ENCODE peak calls at places on chromosomes 3 and 15, in nine cellular contexts. S is testis, E is nephron progenitor cell, D is epithelial cell of esophagus, C is RWPE2, Q is IMR-90, K is GM13976, A is left ventricle myocardium inferior, T is endothelial cell of umbilical vein. N is an unnamed sample.

GRCh38 chr3:115386347-115386746 is 237.0 kb upstream of the GAP43 start:
- DNase-seq in S (no peak), A (no peak), E (no peak), T (no peak), K (no peak), Q (no peak), D (no peak), C (no peak), N (no peak)

GRCh38 chr15:99421758-99422157 is 144.0 kb upstream of the MEF2A start:
- DNase-seq in Q (no peak), T (no peak), D (no peak), E (no peak), C (no peak), A (no peak), K (no peak), S (no peak), N (no peak)

GRCh38 chr3:158768361-158768787 is 33.5 kb upstream of the MFSD1 start:
- DNase-seq in Q (peak), K (no peak), T (peak), C (no peak), E (peak), A (peak), S (peak), D (peak), N (no peak)

GRCh38 chr15:29095746-29096145 is 173.9 kb downstream of the NSMCE3 start:
- DNase-seq in T (no peak), S (no peak), Q (no peak), A (no peak), E (no peak), C (peak), D (no peak), K (no peak), N (no peak)

GRCh38 chr3:107981471-107982111 is 109.2 kb downstream of the CD47 start:
- DNase-seq in S (no peak), Q (no peak), T (peak), K (no peak), C (no peak), D (peak), E (no peak), A (peak), N (no peak)

GRCh38 chr3:13501056-13501455 is 20.9 kb downstream of the HDAC11 start:
- DNase-seq in D (peak), Q (no peak), A (no peak), K (no peak), T (no peak), S (no peak), E (no peak), C (no peak), N (no peak)

GRCh38 chr3:177830411-177830849 is 633.1 kb upstream of the TBL1XR1 start:
- DNase-seq in A (no peak), T (no peak), K (no peak), S (peak), D (peak), E (no peak), C (no peak), Q (peak), N (no peak)

GRCh38 chr3:100600181-100601042 is 9.0 kb upstream of the ADGRG7 start:
- DNase-seq in E (no peak), Q (no peak), S (no peak), K (no peak), C (peak), T (no peak), D (peak), A (no peak), N (no peak)

DNA sequence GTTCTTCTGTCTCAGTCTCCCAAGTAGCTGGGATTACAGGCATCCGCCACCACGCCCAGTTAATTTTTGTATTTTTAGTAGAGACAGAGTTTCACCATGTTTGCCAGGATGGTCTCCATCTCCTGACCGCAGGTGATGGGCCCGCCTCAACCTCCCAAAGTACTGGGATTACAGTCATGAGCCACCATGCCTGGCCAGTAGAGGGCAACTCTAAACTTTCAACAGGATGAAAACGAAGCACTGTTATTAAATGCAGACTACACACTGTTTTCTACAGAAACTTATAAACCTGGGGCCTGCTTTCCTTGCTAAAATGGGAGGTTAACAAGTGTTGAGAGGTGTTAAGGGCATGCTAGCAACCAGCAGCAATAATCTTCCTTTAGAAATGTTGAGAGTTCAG is 7.6 kb downstream of the ARPC4 start:
- DNase-seq in Q (no peak), C (no peak), T (no peak), E (no peak), D (no peak), K (no peak), A (no peak), S (no peak), N (no peak)
- TF ChIP-seq CTCF in Q (peak), C (peak), T (peak), E (no peak), D (peak), K (no peak), A (peak), S (peak), N (no peak)

GRCh38 chr15:82103500-82103899 is 57.7 kb upstream of the MEX3B start:
- DNase-seq in C (no peak), T (no peak), A (no peak), E (no peak), S (no peak), Q (no peak), D (no peak), K (no peak), N (no peak)
- TF ChIP-seq CTCF in C (peak), T (no peak), A (no peak), E (no peak), S (peak), Q (peak), D (peak), K (no peak), N (no peak)

GRCh38 chr3:24533557-24534193 is 39.0 kb upstream of the THRB start:
- DNase-seq in A (no peak), C (no peak), E (no peak), K (no peak), S (no peak), D (no peak), Q (no peak), T (no peak), N (no peak)

GRCh38 chr3:24539699-24540098 is 45.0 kb upstream of the THRB start:
- DNase-seq in S (no peak), Q (no peak), K (no peak), D (no peak), T (no peak), A (no peak), C (no peak), E (no peak), N (no peak)

GRCh38 chr3:24541935-24542334 is 47.3 kb upstream of the THRB start:
- DNase-seq in C (no peak), A (no peak), E (no peak), Q (no peak), T (no peak), K (no peak), S (no peak), D (no peak), N (no peak)

GRCh38 chr3:24538891-24539290 is 44.2 kb upstream of the THRB start:
- DNase-seq in D (no peak), A (peak), T (no peak), C (no peak), K (no peak), E (no peak), Q (no peak), S (no peak), N (no peak)
- TF ChIP-seq CTCF in D (no peak), A (no peak), T (no peak), C (no peak), K (no peak), E (no peak), Q (no peak), S (no peak), N (no peak)

DNA sequence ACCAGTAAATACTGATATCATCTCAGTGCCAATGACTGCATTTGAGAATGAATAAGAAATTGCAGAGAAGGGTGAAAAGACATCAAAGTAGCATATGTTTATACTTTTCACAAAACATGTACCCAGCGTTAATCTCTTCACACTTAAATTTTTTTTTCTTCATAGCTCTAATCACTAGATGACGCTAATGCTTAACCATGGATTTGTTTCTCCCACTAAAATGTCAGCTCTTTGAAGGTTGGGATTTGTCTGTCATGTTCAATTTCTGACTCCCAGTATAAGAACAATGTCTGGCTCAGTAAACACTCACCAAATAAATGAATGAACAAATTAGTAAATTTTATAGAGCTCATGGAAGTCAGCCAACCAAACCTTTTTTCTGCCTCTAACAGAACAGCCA is 78.3 kb upstream of the LMCD1 start:
- DNase-seq in K (no peak), S (no peak), E (no peak), C (no peak), T (no peak), D (peak), A (no peak), Q (no peak), N (no peak)
- TF ChIP-seq CTCF in K (no peak), S (no peak), E (no peak), C (peak), T (no peak), D (peak), A (no peak), Q (peak), N (no peak)

GRCh38 chr3:42733501-42734262 is 31.1 kb upstream of the HHATL start:
- DNase-seq in E (no peak), T (no peak), Q (no peak), A (no peak), C (no peak), D (no peak), S (peak), K (no peak), N (no peak)

GRCh38 chr3:42731476-42732195 is 29.0 kb upstream of the HHATL start:
- DNase-seq in T (no peak), E (no peak), K (no peak), C (no peak), Q (no peak), A (no peak), D (no peak), S (peak), N (no peak)

GRCh38 chr3:42732196-42732828 is 29.7 kb upstream of the HHATL start:
- DNase-seq in A (no peak), C (no peak), Q (no peak), E (no peak), T (no peak), D (no peak), K (no peak), S (peak), N (no peak)

GRCh38 chr3:42734263-42734860 is 31.8 kb upstream of the HHATL start:
- DNase-seq in E (no peak), Q (no peak), D (no peak), K (no peak), A (no peak), S (no peak), T (no peak), C (no peak), N (no peak)

DNA sequence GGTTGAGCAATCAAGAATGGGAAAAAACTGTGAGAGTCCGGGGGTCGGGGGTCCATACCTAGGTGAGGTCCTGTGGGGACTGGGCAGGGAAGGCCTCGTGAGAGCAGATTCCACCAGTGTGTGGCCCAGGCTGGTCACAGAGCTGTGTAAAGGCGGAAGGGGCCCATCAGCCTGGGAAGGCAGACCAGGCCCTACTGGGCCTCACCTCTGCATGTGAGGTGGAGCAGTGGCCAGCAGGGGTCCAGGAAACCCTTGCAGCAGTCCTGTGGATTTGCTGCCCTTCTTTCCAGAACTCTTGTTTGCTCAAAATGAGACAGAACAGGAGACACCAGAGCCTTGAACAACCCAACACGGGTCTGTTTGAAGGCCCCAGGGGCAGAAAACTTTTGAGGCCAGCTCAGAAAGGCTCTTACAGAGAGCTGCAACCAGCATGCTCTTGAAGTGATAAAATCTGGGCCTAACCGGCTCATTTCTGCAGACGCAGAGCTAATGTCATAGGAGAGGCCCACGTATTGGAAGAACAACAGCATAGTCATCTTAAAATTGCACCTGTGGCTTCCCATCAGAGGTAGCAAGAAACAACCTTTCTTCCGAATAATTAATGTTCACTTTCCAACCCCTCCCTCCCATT is 30.3 kb upstream of the HHATL start:
- DNase-seq in S (peak), T (no peak), K (no peak), Q (no peak), D (no peak), E (no peak), C (no peak), A (no peak), N (no peak)
- TF ChIP-seq CTCF in S (no peak), T (peak), K (no peak), Q (peak), D (no peak), E (peak), C (no peak), A (no peak), N (no peak)

DNA sequence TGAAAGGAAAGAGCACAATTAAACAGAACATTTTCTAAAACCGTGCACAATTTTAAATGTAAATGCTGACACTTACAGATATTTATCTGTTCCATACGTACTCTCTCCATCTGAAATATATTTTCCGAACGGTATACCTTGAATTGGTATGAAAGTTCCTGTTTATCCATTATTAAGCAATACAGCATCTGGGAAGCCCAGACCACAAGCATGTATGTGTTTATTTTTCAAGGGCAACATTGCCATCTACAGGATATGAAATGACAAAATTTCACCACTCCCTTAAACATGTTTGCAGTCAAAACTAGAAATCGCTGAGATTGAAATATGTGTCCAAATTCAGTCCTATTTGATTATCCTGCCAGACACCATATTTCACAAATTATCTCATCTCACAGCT is 533.5 kb downstream of the TBL1XR1 start:
- DNase-seq in A (no peak), K (no peak), Q (peak), C (no peak), E (no peak), T (peak), D (peak), S (no peak), N (no peak)
- TF ChIP-seq CTCF in A (peak), K (no peak), Q (peak), C (peak), E (peak), T (no peak), D (no peak), S (peak), N (peak)

GRCh38 chr3:195574497-195575304 is 9.0 kb downstream of the APOD start:
- DNase-seq in T (no peak), A (no peak), S (no peak), E (no peak), C (no peak), D (no peak), K (no peak), Q (no peak), N (no peak)
- TF ChIP-seq CTCF in T (no peak), A (no peak), S (no peak), E (no peak), C (no peak), D (no peak), K (no peak), Q (no peak), N (no peak)